ENCODE peak calls at places on chromosomes 2 and 18, in seven cellular contexts. One of them, this sample, is unnamed.

GRCh38 chr2:28644760-28645159 is 106.9 kb upstream of the PPP1CB start:
- DNase-seq in stromal cell of bone marrow: no peak
- DNase-seq in CD8-positive, alpha-beta T cell: no peak
- DNase-seq in head of caudate nucleus: no peak
- DNase-seq in H4: peak
- DNase-seq in lung: no peak
- DNase-seq in putamen: no peak
- DNase-seq in this sample: no peak

GRCh38 chr2:237723613-237724012 is 75.0 kb upstream of the RBM44 start:
- DNase-seq in stromal cell of bone marrow: no peak
- DNase-seq in lung: no peak
- DNase-seq in CD8-positive, alpha-beta T cell: no peak
- DNase-seq in head of caudate nucleus: no peak
- DNase-seq in putamen: no peak
- DNase-seq in H4: peak
- DNase-seq in this sample: no peak

GRCh38 chr18:58288922-58289797 is 245.1 kb downstream of the NEDD4L start:
- DNase-seq in lung: no peak
- DNase-seq in stromal cell of bone marrow: no peak
- DNase-seq in CD8-positive, alpha-beta T cell: no peak
- DNase-seq in head of caudate nucleus: no peak
- DNase-seq in putamen: no peak
- DNase-seq in H4: peak
- DNase-seq in this sample: peak

GRCh38 chr2:236010920-236011685 is 157.1 kb downstream of the GBX2 start:
- DNase-seq in putamen: no peak
- DNase-seq in H4: no peak
- DNase-seq in stromal cell of bone marrow: no peak
- DNase-seq in head of caudate nucleus: no peak
- DNase-seq in lung: no peak
- DNase-seq in CD8-positive, alpha-beta T cell: no peak
- DNase-seq in this sample: no peak

GRCh38 chr2:46493971-46494250 is 14.5 kb downstream of the TMEM247 start:
- DNase-seq in lung: no peak
- DNase-seq in CD8-positive, alpha-beta T cell: no peak
- DNase-seq in H4: no peak
- DNase-seq in head of caudate nucleus: no peak
- DNase-seq in stromal cell of bone marrow: no peak
- DNase-seq in putamen: peak
- DNase-seq in this sample: no peak

GRCh38 chr2:63424329-63425078 is 163.8 kb downstream of the WDPCP start:
- DNase-seq in head of caudate nucleus: no peak
- DNase-seq in H4: peak
- DNase-seq in stromal cell of bone marrow: peak
- DNase-seq in lung: no peak
- DNase-seq in CD8-positive, alpha-beta T cell: no peak
- DNase-seq in putamen: no peak
- DNase-seq in this sample: no peak

GRCh38 chr2:190563109-190563508 is 28.6 kb upstream of the NEMP2 start:
- DNase-seq in head of caudate nucleus: no peak
- DNase-seq in lung: no peak
- DNase-seq in H4: no peak
- DNase-seq in stromal cell of bone marrow: no peak
- DNase-seq in CD8-positive, alpha-beta T cell: peak
- DNase-seq in putamen: no peak
- DNase-seq in this sample: no peak

GRCh38 chr2:25955869-25956535 is 26.3 kb downstream of the KIF3C start:
- DNase-seq in CD8-positive, alpha-beta T cell: no peak
- DNase-seq in lung: no peak
- DNase-seq in head of caudate nucleus: no peak
- DNase-seq in H4: no peak
- DNase-seq in stromal cell of bone marrow: no peak
- DNase-seq in putamen: no peak
- DNase-seq in this sample: no peak

GRCh38 chr2:145431181-145431951 is 911.4 kb upstream of the ZEB2 start:
- DNase-seq in CD8-positive, alpha-beta T cell: no peak
- DNase-seq in lung: no peak
- DNase-seq in stromal cell of bone marrow: no peak
- DNase-seq in head of caudate nucleus: no peak
- DNase-seq in putamen: peak
- DNase-seq in H4: peak
- DNase-seq in this sample: no peak

GRCh38 chr2:203225423-203226039 is 13.3 kb upstream of the CYP20A1 start:
- DNase-seq in stromal cell of bone marrow: no peak
- DNase-seq in lung: no peak
- DNase-seq in CD8-positive, alpha-beta T cell: peak
- DNase-seq in putamen: no peak
- DNase-seq in head of caudate nucleus: no peak
- DNase-seq in H4: no peak
- DNase-seq in this sample: no peak

GRCh38 chr2:170819941-170820646 is 3.4 kb downstream of the GAD1 start:
- DNase-seq in CD8-positive, alpha-beta T cell: no peak
- DNase-seq in putamen: no peak
- DNase-seq in lung: no peak
- DNase-seq in head of caudate nucleus: no peak
- DNase-seq in stromal cell of bone marrow: no peak
- DNase-seq in H4: no peak
- DNase-seq in this sample: no peak

GRCh38 chr2:112317303-112318158 is 42.1 kb downstream of the ZC3H6 start:
- DNase-seq in CD8-positive, alpha-beta T cell: no peak
- DNase-seq in head of caudate nucleus: no peak
- DNase-seq in putamen: no peak
- DNase-seq in H4: no peak
- DNase-seq in lung: no peak
- DNase-seq in stromal cell of bone marrow: peak
- DNase-seq in this sample: no peak

GRCh38 chr2:102442967-102443828 is 20.2 kb downstream of the IL18RAP start:
- DNase-seq in lung: no peak
- DNase-seq in head of caudate nucleus: no peak
- DNase-seq in putamen: no peak
- DNase-seq in CD8-positive, alpha-beta T cell: peak
- DNase-seq in stromal cell of bone marrow: no peak
- DNase-seq in H4: peak
- DNase-seq in this sample: no peak

GRCh38 chr2:43458002-43458628 is 137.7 kb downstream of the THADA start:
- DNase-seq in CD8-positive, alpha-beta T cell: no peak
- DNase-seq in putamen: no peak
- DNase-seq in lung: no peak
- DNase-seq in H4: no peak
- DNase-seq in stromal cell of bone marrow: peak
- DNase-seq in head of caudate nucleus: no peak
- DNase-seq in this sample: no peak

GRCh38 chr18:30522288-30522929 is 520.1 kb downstream of the DSC3 start:
- DNase-seq in CD8-positive, alpha-beta T cell: no peak
- DNase-seq in putamen: no peak
- DNase-seq in stromal cell of bone marrow: no peak
- DNase-seq in H4: no peak
- DNase-seq in head of caudate nucleus: no peak
- DNase-seq in lung: no peak
- DNase-seq in this sample: no peak

GRCh38 chr2:16546128-16546754 is 119.4 kb downstream of the CYRIA start:
- DNase-seq in lung: no peak
- DNase-seq in CD8-positive, alpha-beta T cell: no peak
- DNase-seq in putamen: no peak
- DNase-seq in H4: no peak
- DNase-seq in stromal cell of bone marrow: no peak
- DNase-seq in head of caudate nucleus: no peak
- DNase-seq in this sample: no peak

GRCh38 chr2:120253021-120253882 is 600 bp downstream of the RALB start:
- DNase-seq in lung: peak
- DNase-seq in H4: peak
- DNase-seq in putamen: peak
- DNase-seq in stromal cell of bone marrow: peak
- DNase-seq in head of caudate nucleus: peak
- DNase-seq in CD8-positive, alpha-beta T cell: peak
- DNase-seq in this sample: no peak

GRCh38 chr2:234425923-234426603 is 70.8 kb downstream of the ARL4C start:
- DNase-seq in lung: no peak
- DNase-seq in CD8-positive, alpha-beta T cell: peak
- DNase-seq in H4: no peak
- DNase-seq in head of caudate nucleus: no peak
- DNase-seq in putamen: no peak
- DNase-seq in stromal cell of bone marrow: no peak
- DNase-seq in this sample: no peak

GRCh38 chr2:72513011-72513410 is 312.8 kb downstream of the EXOC6B start:
- DNase-seq in head of caudate nucleus: no peak
- DNase-seq in lung: no peak
- DNase-seq in H4: no peak
- DNase-seq in CD8-positive, alpha-beta T cell: no peak
- DNase-seq in stromal cell of bone marrow: no peak
- DNase-seq in putamen: no peak
- DNase-seq in this sample: no peak

GRCh38 chr2:95079455-95079776 is 42.2 kb downstream of the MRPS5 start:
- DNase-seq in H4: no peak
- DNase-seq in head of caudate nucleus: no peak
- DNase-seq in CD8-positive, alpha-beta T cell: no peak
- DNase-seq in putamen: no peak
- DNase-seq in stromal cell of bone marrow: no peak
- DNase-seq in lung: no peak
- DNase-seq in this sample: no peak

GRCh38 chr2:26461601-26462023 is 16.3 kb downstream of the OTOF start:
- DNase-seq in head of caudate nucleus: no peak
- DNase-seq in putamen: no peak
- DNase-seq in H4: no peak
- DNase-seq in lung: no peak
- DNase-seq in stromal cell of bone marrow: no peak
- DNase-seq in CD8-positive, alpha-beta T cell: no peak
- DNase-seq in this sample: no peak